ENCODE peak calls at places on chromosomes 5 and 9, in eight cellular contexts. V, A, Q, P, Z, W, K and G are unnamed samples.

GRCh38 chr5:36606437-36607113 is at the start of gene SLC1A3:
- DNase-seq in V (peak), A (peak), Q (peak), P (peak), Z (peak), W (peak), K (peak), G (peak)

GRCh38 chr5:132074772-132075718 is 1.5 kb downstream of the CSF2 start:
- DNase-seq in V (peak), A (no peak), Q (peak), P (no peak), Z (peak), W (no peak), K (no peak), G (no peak)

GRCh38 chr9:117290306-117290705 is 124.6 kb downstream of the ASTN2 start:
- DNase-seq in V (no peak), A (no peak), Q (no peak), P (no peak), Z (no peak), W (no peak), K (no peak), G (no peak)

GRCh38 chr5:126251024-126251423 is 172.2 kb upstream of the GRAMD2B start:
- DNase-seq in V (no peak), A (no peak), Q (no peak), P (no peak), Z (no peak), W (no peak), K (no peak), G (peak)

GRCh38 chr9:72524820-72525539 is 3.6 kb downstream of the TMC1 start:
- DNase-seq in V (no peak), A (peak), Q (peak), P (no peak), Z (peak), W (peak), K (peak), G (peak)

GRCh38 chr5:56827923-56828322 is 12.6 kb downstream of the MAP3K1 start:
- DNase-seq in V (no peak), A (no peak), Q (no peak), P (no peak), Z (no peak), W (no peak), K (no peak), G (no peak)

GRCh38 chr5:34833991-34834793 is 4.8 kb upstream of the TTC23L start:
- DNase-seq in V (no peak), A (peak), Q (no peak), P (no peak), Z (no peak), W (peak), K (no peak), G (peak)

GRCh38 chr5:131206772-131207171 is 36.0 kb downstream of the LYRM7 start:
- DNase-seq in V (no peak), A (no peak), Q (no peak), P (no peak), Z (no peak), W (no peak), K (no peak), G (no peak)

GRCh38 chr9:96501981-96502833 is 52.2 kb downstream of the HABP4 start:
- DNase-seq in V (no peak), A (no peak), Q (no peak), P (no peak), Z (no peak), W (no peak), K (no peak), G (no peak)

GRCh38 chr5:132506094-132506692 is 15.6 kb upstream of the IRF1 start:
- DNase-seq in V (no peak), A (peak), Q (peak), P (no peak), Z (no peak), W (peak), K (peak), G (peak)

GRCh38 chr9:7799234-7799933 is at the start of gene DMAC1:
- DNase-seq in V (peak), A (peak), Q (peak), P (peak), Z (peak), W (peak), K (peak), G (peak)

GRCh38 chr9:7802666-7803065 is 3.1 kb upstream of the DMAC1 start:
- DNase-seq in V (no peak), A (peak), Q (no peak), P (no peak), Z (no peak), W (no peak), K (no peak), G (peak)

GRCh38 chr9:7794196-7794595 is 5.4 kb downstream of the DMAC1 start:
- DNase-seq in V (no peak), A (no peak), Q (no peak), P (no peak), Z (no peak), W (no peak), K (no peak), G (no peak)

DNA sequence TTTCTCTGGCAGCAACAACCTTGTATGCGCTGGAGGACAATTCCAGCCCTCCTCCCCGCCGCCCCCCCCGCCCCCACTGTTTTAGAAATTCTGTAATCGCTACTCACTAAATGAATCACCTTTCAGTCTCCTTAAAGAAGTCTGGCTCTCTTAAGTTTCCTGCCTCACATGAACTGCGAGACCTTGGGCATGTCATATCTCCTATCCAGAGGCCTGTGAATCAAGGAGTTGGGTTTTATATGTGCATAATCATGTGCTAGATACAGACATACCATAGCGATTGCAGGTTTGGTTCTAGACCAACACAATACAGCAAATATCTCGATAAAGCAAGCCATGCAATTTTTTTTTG is 332 bp upstream of the DMAC1 start:
- DNase-seq in V (no peak), A (no peak), Q (no peak), P (no peak), Z (no peak), W (no peak), K (no peak), G (no peak)
- H3K4me3 ChIP-seq in V (peak), A (peak), Q (peak), P (peak), Z (no peak), W (peak), K (peak), G (peak)

GRCh38 chr5:33526755-33527154 is 86.0 kb downstream of the TARS1 start:
- DNase-seq in V (no peak), A (no peak), Q (no peak), P (no peak), Z (no peak), W (no peak), K (no peak), G (no peak)

GRCh38 chr5:33530963-33531298 is 90.2 kb downstream of the TARS1 start:
- DNase-seq in V (no peak), A (no peak), Q (no peak), P (no peak), Z (no peak), W (no peak), K (no peak), G (no peak)

GRCh38 chr5:33531796-33532195 is 91.0 kb downstream of the TARS1 start:
- DNase-seq in V (no peak), A (no peak), Q (no peak), P (no peak), Z (no peak), W (no peak), K (no peak), G (no peak)

GRCh38 chr5:33527696-33528095 is 86.9 kb downstream of the TARS1 start:
- DNase-seq in V (no peak), A (no peak), Q (no peak), P (no peak), Z (no peak), W (no peak), K (no peak), G (no peak)

DNA sequence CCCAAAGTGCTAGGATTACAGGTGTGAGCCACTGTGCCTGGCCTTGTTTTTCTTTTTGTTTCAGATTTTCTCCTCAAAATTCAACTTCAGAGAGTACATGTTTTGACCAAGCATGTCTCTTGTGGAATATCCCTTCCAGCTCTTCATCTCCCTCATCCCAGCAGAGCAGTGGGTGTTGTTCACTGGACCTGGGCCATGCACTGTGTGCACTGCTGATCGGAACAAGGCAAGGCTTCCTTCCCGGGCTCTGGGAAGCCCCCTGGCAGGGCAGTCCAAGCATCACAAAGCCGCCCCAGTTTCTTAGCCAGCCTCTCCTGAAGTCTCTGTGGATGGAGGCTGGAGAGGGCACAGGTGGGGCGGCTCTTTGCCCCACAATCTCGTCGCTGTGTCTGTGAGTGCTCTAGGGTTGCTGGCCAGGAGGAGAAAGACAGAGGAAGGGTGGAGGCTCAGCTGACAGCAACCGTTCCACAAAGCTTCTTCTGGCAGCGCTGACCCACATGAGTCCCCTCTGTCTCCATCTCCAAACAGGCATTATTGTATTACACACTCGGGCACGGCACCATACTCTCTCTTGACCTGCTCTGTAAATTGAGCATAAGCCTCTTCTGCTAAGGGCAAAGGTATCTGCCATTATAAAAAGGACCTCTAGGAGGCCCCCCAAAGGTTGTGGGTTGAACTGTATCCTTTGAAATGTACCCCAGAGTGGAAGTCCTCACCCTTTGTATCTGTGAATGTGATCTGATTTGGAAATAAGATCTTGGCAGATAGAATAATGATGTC is 89.6 kb downstream of the TARS1 start:
- DNase-seq in V (peak), A (no peak), Q (no peak), P (no peak), Z (peak), W (no peak), K (no peak), G (no peak)
- TF ChIP-seq CTCF in V (no peak), A (no peak), Q (no peak), P (no peak), Z (peak), W (peak), K (no peak), G (peak)

GRCh38 chr5:93602261-93603149 is 19.5 kb downstream of the NR2F1 start:
- DNase-seq in V (no peak), A (no peak), Q (no peak), P (no peak), Z (peak), W (peak), K (no peak), G (no peak)
- H3K4me3 ChIP-seq in V (peak), A (no peak), Q (no peak), P (no peak), Z (peak), W (peak), K (peak), G (no peak)

DNA sequence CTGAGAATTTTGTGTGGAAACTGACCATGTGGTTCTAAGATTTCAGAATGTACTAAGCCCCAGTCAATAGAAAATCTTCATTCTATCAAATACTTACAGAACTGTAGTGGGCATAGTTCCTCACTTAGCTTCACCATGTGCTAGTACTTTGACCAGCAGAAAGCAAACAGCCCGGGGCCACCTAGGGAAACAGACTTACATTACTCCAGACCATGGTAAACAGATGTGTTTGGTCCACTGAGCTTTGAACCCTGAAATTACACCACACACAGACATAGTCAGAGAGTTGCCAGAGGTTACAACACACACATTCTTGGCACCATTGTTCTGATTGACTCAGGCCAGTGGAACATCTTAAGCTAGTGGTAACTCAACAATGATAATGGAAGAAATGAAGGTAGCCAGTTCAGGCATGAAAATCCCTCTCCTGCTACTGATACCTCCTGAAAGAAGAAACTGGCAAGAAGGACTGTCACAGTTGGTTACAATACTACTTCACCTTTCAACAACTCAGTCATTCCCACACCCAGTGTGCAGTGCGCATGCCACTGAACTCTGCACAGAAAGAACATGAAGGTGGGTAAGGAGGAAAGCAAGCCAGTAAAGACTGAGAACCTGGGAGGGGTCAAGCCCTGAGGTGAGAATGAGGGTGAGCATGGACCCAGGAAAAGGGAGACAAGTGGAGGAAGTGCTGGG is 18.7 kb upstream of the LECT2 start:
- DNase-seq in V (no peak), A (peak), Q (no peak), P (peak), Z (no peak), W (peak), K (no peak), G (peak)
- TF ChIP-seq CTCF in V (no peak), A (no peak), Q (no peak), P (no peak), Z (no peak), W (no peak), K (no peak), G (no peak)

DNA sequence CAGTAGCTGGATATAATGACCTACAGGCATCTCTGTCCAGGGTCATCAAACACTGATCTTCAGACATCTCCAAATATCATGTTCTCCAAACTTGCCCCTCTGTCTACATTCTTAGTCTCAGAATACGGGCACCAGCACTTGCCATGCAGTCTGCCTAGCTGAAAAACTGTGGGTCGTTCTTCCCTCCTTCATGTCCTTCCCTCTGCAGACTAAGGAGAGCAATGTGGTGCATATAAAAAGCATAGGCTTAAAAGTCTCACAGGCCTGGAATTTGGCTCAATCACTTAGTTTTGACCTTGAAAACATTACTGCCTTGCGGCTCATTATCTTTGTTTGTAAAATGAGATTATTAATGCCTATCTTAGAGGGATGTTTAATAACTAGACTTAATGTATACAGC is 362.7 kb downstream of the NPR3 start:
- DNase-seq in V (no peak), A (no peak), Q (no peak), P (no peak), Z (no peak), W (no peak), K (no peak), G (no peak)
- H3K4me3 ChIP-seq in V (no peak), A (no peak), Q (no peak), P (no peak), Z (no peak), W (no peak), K (no peak), G (no peak)

DNA sequence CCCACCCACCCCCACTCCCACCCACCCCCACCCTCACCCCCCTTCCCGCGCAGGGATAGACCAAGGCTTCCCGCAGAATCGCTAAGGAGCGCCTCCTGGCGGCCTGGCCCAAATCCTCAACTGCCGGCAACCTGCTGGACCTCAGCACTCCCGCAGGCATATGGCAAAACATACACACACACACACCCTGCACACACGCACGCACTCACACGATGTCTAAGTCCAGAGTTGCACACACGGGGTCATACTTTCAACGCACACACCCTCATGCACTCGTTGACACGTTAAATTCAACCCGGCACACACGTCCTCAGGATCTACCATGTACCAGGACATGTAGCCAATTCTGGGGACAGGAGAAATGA is 1.7 kb downstream of the CPLX2 start:
- DNase-seq in V (no peak), A (no peak), Q (no peak), P (no peak), Z (peak), W (peak), K (no peak), G (no peak)
- TF ChIP-seq CTCF in V (no peak), A (peak), Q (no peak), P (no peak), Z (peak), W (peak), K (peak), G (peak)

GRCh38 chr5:68227532-68228160 is 12.1 kb downstream of the PIK3R1 start:
- DNase-seq in V (no peak), A (no peak), Q (no peak), P (no peak), Z (no peak), W (peak), K (no peak), G (no peak)
- H3K4me3 ChIP-seq in V (no peak), A (no peak), Q (no peak), P (no peak), Z (no peak), W (no peak), K (no peak), G (no peak)

DNA sequence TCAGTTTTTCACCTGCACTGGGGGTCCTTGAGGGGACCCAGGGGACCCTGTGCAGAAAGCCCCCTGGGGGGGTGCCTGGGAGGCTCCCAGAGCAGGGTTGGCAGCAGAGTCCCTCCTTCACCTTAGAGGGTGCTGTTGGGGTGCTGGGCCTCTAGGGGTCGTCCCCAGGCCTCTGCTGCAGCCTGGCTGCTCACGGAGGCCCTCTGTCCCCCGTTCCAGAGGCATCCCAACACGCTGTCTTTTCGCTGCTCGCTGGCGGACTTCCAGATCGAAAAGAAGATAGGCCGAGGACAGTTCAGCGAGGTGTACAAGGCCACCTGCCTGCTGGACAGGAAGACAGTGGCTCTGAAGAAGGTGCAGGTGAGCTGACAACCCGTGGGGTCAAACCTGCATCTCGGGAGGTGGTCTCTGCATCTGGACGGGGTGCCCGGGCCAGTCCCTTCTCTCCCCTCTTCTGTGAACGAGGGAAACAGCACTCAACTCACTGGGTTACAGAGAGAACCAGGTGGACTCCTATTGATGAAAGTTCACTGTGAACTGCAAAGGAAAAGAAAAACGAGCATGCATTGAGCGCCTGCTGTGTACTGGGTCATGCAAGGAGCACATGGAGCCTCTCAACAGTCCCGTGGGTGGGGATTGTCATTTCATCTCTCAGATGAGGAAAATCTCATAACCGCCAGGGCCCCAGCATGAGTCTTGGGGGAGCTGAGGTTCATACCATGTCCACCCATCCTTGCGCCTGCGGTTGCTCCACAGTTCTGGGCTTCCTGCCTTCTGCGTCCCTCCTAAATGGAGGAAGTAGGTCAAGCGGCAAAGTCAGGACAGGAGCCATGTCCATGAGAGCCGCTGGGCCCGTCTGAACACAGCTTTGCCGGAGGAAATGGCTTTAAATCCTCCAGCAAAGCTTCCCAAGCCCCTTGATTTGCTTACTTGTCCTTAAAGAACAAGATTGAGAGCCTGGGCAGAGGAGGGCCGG is 54.8 kb downstream of the NEK6 start:
- DNase-seq in V (no peak), A (no peak), Q (no peak), P (no peak), Z (peak), W (no peak), K (no peak), G (no peak)
- TF ChIP-seq CTCF in V (no peak), A (no peak), Q (no peak), P (no peak), Z (peak), W (peak), K (no peak), G (no peak)

DNA sequence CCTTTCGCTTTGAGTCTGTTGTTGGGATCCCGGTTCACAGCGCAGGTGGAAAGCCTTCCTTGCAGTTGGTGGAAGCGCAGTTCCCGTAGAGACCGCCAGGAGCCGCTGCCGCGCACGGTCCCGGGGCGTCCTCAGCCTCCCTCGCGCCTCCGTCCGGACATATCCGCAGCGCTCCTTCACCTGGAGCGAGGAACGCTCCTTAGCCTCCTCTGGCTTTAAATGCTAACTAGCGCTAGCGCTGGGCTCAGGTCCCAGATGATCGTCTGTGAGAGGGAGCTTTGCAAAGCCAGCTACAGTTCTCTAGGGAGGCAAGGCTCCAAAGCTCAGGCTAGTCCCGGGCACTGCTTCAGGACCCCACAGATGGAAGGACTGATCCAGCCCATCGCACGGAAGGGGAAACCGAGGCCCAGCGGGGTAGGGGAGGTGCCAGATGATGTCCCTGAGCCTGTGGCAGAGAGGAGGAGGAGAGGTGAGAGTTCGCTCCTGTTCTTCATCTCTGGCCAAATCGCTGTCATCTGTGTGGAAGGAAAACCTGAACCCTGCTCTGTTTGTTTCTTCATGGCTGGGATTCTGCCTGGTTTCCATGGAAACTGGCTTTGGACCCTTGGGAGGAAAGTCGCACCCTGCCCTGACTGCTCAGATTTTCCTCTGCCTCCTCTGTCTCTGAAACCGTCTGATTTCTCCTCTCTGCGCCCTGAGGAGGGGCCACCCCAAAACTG is 31.4 kb downstream of the COL15A1 start:
- DNase-seq in V (peak), A (peak), Q (peak), P (peak), Z (peak), W (peak), K (peak), G (peak)
- H3K4me3 ChIP-seq in V (peak), A (no peak), Q (peak), P (peak), Z (no peak), W (peak), K (no peak), G (peak)